ENCODE peak calls at places on chromosome 15, in five cellular contexts. X, B, F, V and O are unnamed samples.

GRCh38 chr15:74635228-74635627 is 19.6 kb downstream of the CLK3 start:
- DNase-seq in X (peak), B (no peak), F (peak), V (peak), O (no peak)

GRCh38 chr15:95932676-95933075 is 397.8 kb upstream of the NR2F2 start:
- DNase-seq in X (no peak), B (no peak), F (no peak), V (peak), O (no peak)

GRCh38 chr15:36332301-36332700 is 247.1 kb upstream of the CDIN1 start:
- DNase-seq in X (no peak), B (no peak), F (no peak), V (peak), O (no peak)

GRCh38 chr15:85763157-85763556 is 31.6 kb downstream of the KLHL25 start:
- DNase-seq in X (no peak), B (no peak), F (no peak), V (no peak), O (no peak)

GRCh38 chr15:81548350-81549116 is 174.5 kb upstream of the TMC3 start:
- DNase-seq in X (no peak), B (no peak), F (no peak), V (peak), O (no peak)

GRCh38 chr15:62444104-62445027 is 279.3 kb upstream of the C2CD4B start:
- DNase-seq in X (no peak), B (peak), F (no peak), V (peak), O (no peak)

GRCh38 chr15:96354731-96355560 is 24.4 kb downstream of the NR2F2 start:
- DNase-seq in X (no peak), B (no peak), F (no peak), V (peak), O (no peak)

GRCh38 chr15:29822100-29822684 is at the start of gene TJP1:
- DNase-seq in X (peak), B (peak), F (peak), V (peak), O (no peak)

GRCh38 chr15:43293402-43293801 is 26.7 kb upstream of the TGM5 start:
- DNase-seq in X (no peak), B (no peak), F (no peak), V (no peak), O (no peak)

GRCh38 chr15:82110144-82110543 is 64.3 kb upstream of the MEX3B start:
- DNase-seq in X (no peak), B (no peak), F (no peak), V (no peak), O (no peak)

GRCh38 chr15:66221126-66221525 is 32.4 kb downstream of the MEGF11 start:
- DNase-seq in X (no peak), B (no peak), F (no peak), V (no peak), O (peak)

GRCh38 chr15:90320885-90321278 is 31.2 kb upstream of the ZNF774 start:
- DNase-seq in X (no peak), B (no peak), F (no peak), V (no peak), O (no peak)

GRCh38 chr15:90316139-90316538 is 35.9 kb upstream of the ZNF774 start:
- DNase-seq in X (no peak), B (peak), F (peak), V (no peak), O (no peak)

GRCh38 chr15:90320062-90320884 is 31.8 kb upstream of the ZNF774 start:
- DNase-seq in X (peak), B (peak), F (peak), V (peak), O (no peak)

GRCh38 chr15:90318591-90318990 is 33.5 kb upstream of the ZNF774 start:
- DNase-seq in X (no peak), B (no peak), F (no peak), V (no peak), O (no peak)

GRCh38 chr15:90315276-90315982 is 36.7 kb upstream of the ZNF774 start:
- DNase-seq in X (peak), B (peak), F (peak), V (peak), O (no peak)
- TF ChIP-seq CTCF in X (no peak), B (no peak), F (no peak), V (no peak), O (no peak)

GRCh38 chr15:69380100-69380725 is 33.9 kb upstream of the KIF23 start:
- DNase-seq in X (peak), B (peak), F (no peak), V (peak), O (no peak)
- TF ChIP-seq CTCF in X (no peak), B (no peak), F (no peak), V (peak), O (peak)

GRCh38 chr15:51367322-51367976 is 26.0 kb downstream of the GLDN start:
- DNase-seq in X (no peak), B (no peak), F (peak), V (peak), O (no peak)
- TF ChIP-seq CTCF in X (no peak), B (no peak), F (no peak), V (no peak), O (no peak)

GRCh38 chr15:87082576-87082975 is 1002.9 kb downstream of the AGBL1 start:
- DNase-seq in X (no peak), B (no peak), F (no peak), V (no peak), O (no peak)
- TF ChIP-seq CTCF in X (no peak), B (no peak), F (no peak), V (no peak), O (no peak)

GRCh38 chr15:71480566-71480965 is 329.8 kb upstream of the NR2E3 start:
- DNase-seq in X (no peak), B (no peak), F (no peak), V (no peak), O (no peak)

GRCh38 chr15:71489570-71489969 is 320.8 kb upstream of the NR2E3 start:
- DNase-seq in X (no peak), B (no peak), F (no peak), V (no peak), O (no peak)

GRCh38 chr15:71484080-71484479 is 326.3 kb upstream of the NR2E3 start:
- DNase-seq in X (no peak), B (no peak), F (no peak), V (no peak), O (no peak)

GRCh38 chr15:71485094-71485693 is 325.2 kb upstream of the NR2E3 start:
- DNase-seq in X (no peak), B (no peak), F (no peak), V (no peak), O (no peak)
- TF ChIP-seq CTCF in X (peak), B (no peak), F (no peak), V (peak), O (peak)